ENCODE peak calls at places on chromosomes 3 and 15, in six cellular contexts. One of them, this sample, is unnamed. For H3K36me3, the result is how much of the 10 kb centered on the place peaks cover.

GRCh38 chr3:18425641-18426403 is 683 bp upstream of the SATB1 start:
- DNase-seq in neuronal stem cell: no peak
- DNase-seq in Peyer's patch: peak
- DNase-seq in upper lobe of left lung: peak
- DNase-seq in pancreas: peak
- DNase-seq in left ventricle myocardium inferior: peak
- DNase-seq in this sample: no peak

GRCh38 chr15:87326274-87326673 is 930.3 kb downstream of the NTRK3 start:
- DNase-seq in neuronal stem cell: no peak
- DNase-seq in Peyer's patch: no peak
- DNase-seq in upper lobe of left lung: no peak
- DNase-seq in pancreas: no peak
- DNase-seq in left ventricle myocardium inferior: no peak
- DNase-seq in this sample: no peak

GRCh38 chr15:48389701-48390143 is 58.5 kb downstream of the DUT start:
- DNase-seq in neuronal stem cell: no peak
- DNase-seq in Peyer's patch: no peak
- DNase-seq in upper lobe of left lung: no peak
- DNase-seq in pancreas: no peak
- DNase-seq in left ventricle myocardium inferior: no peak
- DNase-seq in this sample: no peak

GRCh38 chr3:32780735-32781210 is 37.0 kb upstream of the TRIM71 start:
- DNase-seq in neuronal stem cell: peak
- DNase-seq in Peyer's patch: peak
- DNase-seq in upper lobe of left lung: peak
- DNase-seq in pancreas: peak
- DNase-seq in left ventricle myocardium inferior: peak
- DNase-seq in this sample: peak

GRCh38 chr15:65595960-65596359 is 15.0 kb downstream of the INTS14 start:
- DNase-seq in neuronal stem cell: no peak
- DNase-seq in Peyer's patch: no peak
- DNase-seq in upper lobe of left lung: no peak
- DNase-seq in pancreas: no peak
- DNase-seq in left ventricle myocardium inferior: no peak
- DNase-seq in this sample: no peak

GRCh38 chr3:192079098-192079497 is 618.1 kb downstream of the PYDC2 start:
- DNase-seq in neuronal stem cell: peak
- DNase-seq in Peyer's patch: no peak
- DNase-seq in upper lobe of left lung: no peak
- DNase-seq in pancreas: no peak
- DNase-seq in left ventricle myocardium inferior: no peak
- DNase-seq in this sample: no peak

GRCh38 chr3:104359546-104359945 is 1007.2 kb upstream of the ALCAM start:
- DNase-seq in neuronal stem cell: no peak
- DNase-seq in Peyer's patch: no peak
- DNase-seq in upper lobe of left lung: no peak
- DNase-seq in pancreas: no peak
- DNase-seq in left ventricle myocardium inferior: no peak
- DNase-seq in this sample: peak

GRCh38 chr3:79392479-79392878 is 375.3 kb downstream of the ROBO1 start:
- DNase-seq in neuronal stem cell: no peak
- DNase-seq in Peyer's patch: no peak
- DNase-seq in upper lobe of left lung: no peak
- DNase-seq in pancreas: no peak
- DNase-seq in left ventricle myocardium inferior: no peak
- DNase-seq in this sample: no peak

GRCh38 chr3:57110797-57111196 is 50.3 kb downstream of the SPATA12 start:
- DNase-seq in neuronal stem cell: peak
- DNase-seq in Peyer's patch: no peak
- DNase-seq in upper lobe of left lung: peak
- DNase-seq in pancreas: no peak
- DNase-seq in left ventricle myocardium inferior: no peak
- DNase-seq in this sample: no peak

GRCh38 chr3:16810013-16810412 is 74.7 kb upstream of the PLCL2 start:
- DNase-seq in neuronal stem cell: no peak
- DNase-seq in Peyer's patch: no peak
- DNase-seq in upper lobe of left lung: no peak
- DNase-seq in pancreas: no peak
- DNase-seq in left ventricle myocardium inferior: no peak
- DNase-seq in this sample: no peak

GRCh38 chr15:56537881-56538280 is 72.9 kb upstream of the MNS1 start:
- DNase-seq in neuronal stem cell: no peak
- DNase-seq in Peyer's patch: peak
- DNase-seq in upper lobe of left lung: peak
- DNase-seq in pancreas: no peak
- DNase-seq in left ventricle myocardium inferior: no peak
- DNase-seq in this sample: peak

GRCh38 chr3:134373278-134373941 is 837 bp downstream of the AMOTL2 start:
- DNase-seq in neuronal stem cell: peak
- DNase-seq in Peyer's patch: peak
- DNase-seq in upper lobe of left lung: peak
- DNase-seq in pancreas: peak
- DNase-seq in left ventricle myocardium inferior: peak
- DNase-seq in this sample: peak

GRCh38 chr3:164806188-164806587 is 272.1 kb downstream of the SI start:
- DNase-seq in neuronal stem cell: no peak
- DNase-seq in Peyer's patch: no peak
- DNase-seq in upper lobe of left lung: no peak
- DNase-seq in pancreas: no peak
- DNase-seq in left ventricle myocardium inferior: no peak
- DNase-seq in this sample: no peak

GRCh38 chr15:64847448-64847847 is 5.7 kb downstream of the PLEKHO2 start:
- DNase-seq in neuronal stem cell: no peak
- DNase-seq in Peyer's patch: no peak
- DNase-seq in upper lobe of left lung: no peak
- DNase-seq in pancreas: no peak
- DNase-seq in left ventricle myocardium inferior: no peak
- DNase-seq in this sample: no peak

GRCh38 chr15:78434134-78434533 is 3.9 kb upstream of the IREB2 start:
- DNase-seq in neuronal stem cell: no peak
- DNase-seq in Peyer's patch: no peak
- DNase-seq in upper lobe of left lung: no peak
- DNase-seq in pancreas: no peak
- DNase-seq in left ventricle myocardium inferior: no peak
- DNase-seq in this sample: no peak

GRCh38 chr3:61299981-61300380 is 48.7 kb upstream of the FHIT start:
- DNase-seq in neuronal stem cell: no peak
- DNase-seq in Peyer's patch: no peak
- DNase-seq in upper lobe of left lung: no peak
- DNase-seq in pancreas: no peak
- DNase-seq in left ventricle myocardium inferior: no peak
- DNase-seq in this sample: no peak

GRCh38 chr3:190531406-190531805 is 17.5 kb downstream of the IL1RAP start:
- DNase-seq in neuronal stem cell: no peak
- DNase-seq in Peyer's patch: no peak
- DNase-seq in upper lobe of left lung: no peak
- DNase-seq in pancreas: no peak
- DNase-seq in left ventricle myocardium inferior: no peak
- DNase-seq in this sample: no peak

GRCh38 chr3:172938788-172939187 is 188.3 kb downstream of the ECT2 start:
- DNase-seq in neuronal stem cell: no peak
- DNase-seq in Peyer's patch: no peak
- DNase-seq in upper lobe of left lung: no peak
- DNase-seq in pancreas: no peak
- DNase-seq in left ventricle myocardium inferior: no peak
- DNase-seq in this sample: no peak

GRCh38 chr3:117903226-117903625 is 1131.4 kb downstream of the IGSF11 start:
- DNase-seq in neuronal stem cell: no peak
- DNase-seq in Peyer's patch: no peak
- DNase-seq in upper lobe of left lung: no peak
- DNase-seq in pancreas: no peak
- DNase-seq in left ventricle myocardium inferior: no peak
- DNase-seq in this sample: peak

GRCh38 chr3:55487376-55488241 is 503 bp upstream of the WNT5A start:
- DNase-seq in neuronal stem cell: peak
- DNase-seq in Peyer's patch: no peak
- DNase-seq in upper lobe of left lung: peak
- DNase-seq in pancreas: peak
- DNase-seq in left ventricle myocardium inferior: peak
- DNase-seq in this sample: peak

GRCh38 chr3:138476526-138476925 is 42.1 kb downstream of the ESYT3 start:
- DNase-seq in neuronal stem cell: no peak
- DNase-seq in Peyer's patch: no peak
- DNase-seq in upper lobe of left lung: no peak
- DNase-seq in pancreas: no peak
- DNase-seq in left ventricle myocardium inferior: no peak
- DNase-seq in this sample: no peak

GRCh38 chr3:134030801-134031619 is 1.3 kb upstream of the SLCO2A1 start:
- DNase-seq in neuronal stem cell: no peak
- DNase-seq in Peyer's patch: no peak
- DNase-seq in upper lobe of left lung: no peak
- DNase-seq in pancreas: no peak
- DNase-seq in left ventricle myocardium inferior: no peak
- DNase-seq in this sample: no peak

GRCh38 chr3:58824285-58824684 is 157.7 kb upstream of the FAM3D start:
- DNase-seq in neuronal stem cell: peak
- DNase-seq in Peyer's patch: no peak
- DNase-seq in upper lobe of left lung: no peak
- DNase-seq in pancreas: peak
- DNase-seq in left ventricle myocardium inferior: peak
- DNase-seq in this sample: peak

GRCh38 chr3:105553851-105554250 is 187.1 kb downstream of the ALCAM start:
- DNase-seq in neuronal stem cell: no peak
- DNase-seq in Peyer's patch: no peak
- DNase-seq in upper lobe of left lung: no peak
- DNase-seq in pancreas: no peak
- DNase-seq in left ventricle myocardium inferior: no peak
- DNase-seq in this sample: no peak

GRCh38 chr3:119880966-119881365 is 99.1 kb downstream of the NR1I2 start:
- DNase-seq in neuronal stem cell: no peak
- DNase-seq in Peyer's patch: no peak
- DNase-seq in upper lobe of left lung: no peak
- DNase-seq in pancreas: no peak
- DNase-seq in left ventricle myocardium inferior: no peak
- DNase-seq in this sample: no peak

DNA sequence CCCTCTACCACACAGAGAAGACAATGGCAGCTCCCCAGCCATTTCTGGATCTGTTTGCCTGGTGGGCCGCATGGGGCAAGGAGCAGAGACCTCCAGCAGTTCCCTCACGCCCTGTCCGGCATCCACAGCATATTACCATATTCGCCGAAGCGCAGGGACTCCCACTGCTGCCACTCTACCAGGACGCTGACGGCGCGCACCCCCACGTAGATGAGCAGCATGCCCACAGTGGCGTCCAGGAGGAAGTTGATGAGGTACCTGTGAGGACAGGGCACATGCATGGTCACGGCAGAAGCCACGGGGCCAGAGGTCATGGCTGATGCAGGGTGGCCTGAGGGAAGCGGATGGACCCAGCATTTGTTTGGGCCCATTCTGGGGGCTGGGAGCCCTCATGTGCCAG is 14.8 kb upstream of the MUSTN1 start:
- DNase-seq in neuronal stem cell: no peak
- DNase-seq in Peyer's patch: no peak
- DNase-seq in upper lobe of left lung: no peak
- DNase-seq in pancreas: no peak
- DNase-seq in left ventricle myocardium inferior: no peak
- DNase-seq in this sample: no peak
- H3K36me3 ChIP-seq in neuronal stem cell: under half
- H3K36me3 ChIP-seq in Peyer's patch: under half
- H3K36me3 ChIP-seq in upper lobe of left lung: under half
- H3K36me3 ChIP-seq in pancreas: under half
- H3K36me3 ChIP-seq in left ventricle myocardium inferior: half or more
- H3K36me3 ChIP-seq in this sample: under half

GRCh38 chr15:34362047-34362773 is 4.8 kb downstream of the LPCAT4 start:
- DNase-seq in neuronal stem cell: no peak
- DNase-seq in Peyer's patch: no peak
- DNase-seq in upper lobe of left lung: no peak
- DNase-seq in pancreas: no peak
- DNase-seq in left ventricle myocardium inferior: no peak
- DNase-seq in this sample: no peak
- H3K36me3 ChIP-seq in neuronal stem cell: half or more
- H3K36me3 ChIP-seq in Peyer's patch: under half
- H3K36me3 ChIP-seq in upper lobe of left lung: under half
- H3K36me3 ChIP-seq in pancreas: under half
- H3K36me3 ChIP-seq in left ventricle myocardium inferior: half or more
- H3K36me3 ChIP-seq in this sample: under half

DNA sequence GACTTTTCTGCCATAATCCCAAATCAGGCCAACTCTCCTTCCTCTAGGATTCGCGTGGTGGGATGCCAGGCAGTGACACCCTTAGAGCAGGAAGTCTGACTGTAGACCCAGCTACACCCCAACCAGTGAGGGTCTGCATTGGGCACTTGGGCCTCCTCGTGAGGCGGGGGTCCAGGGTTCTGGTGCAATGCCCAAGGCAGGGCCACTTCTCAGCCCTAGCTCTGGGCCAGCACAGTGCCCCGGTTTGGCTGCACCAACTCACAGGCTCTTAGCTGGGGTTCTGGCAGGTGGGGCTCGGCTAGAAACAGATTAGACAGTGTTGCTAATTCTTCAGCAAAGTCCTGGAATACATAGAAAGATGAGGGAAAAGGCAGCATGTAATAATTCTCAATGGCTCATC is 12.7 kb downstream of the CDAN1 start:
- DNase-seq in neuronal stem cell: no peak
- DNase-seq in Peyer's patch: no peak
- DNase-seq in upper lobe of left lung: peak
- DNase-seq in pancreas: no peak
- DNase-seq in left ventricle myocardium inferior: no peak
- DNase-seq in this sample: no peak
- H3K36me3 ChIP-seq in neuronal stem cell: half or more
- H3K36me3 ChIP-seq in Peyer's patch: under half
- H3K36me3 ChIP-seq in upper lobe of left lung: half or more
- H3K36me3 ChIP-seq in pancreas: under half
- H3K36me3 ChIP-seq in left ventricle myocardium inferior: half or more
- H3K36me3 ChIP-seq in this sample: under half

GRCh38 chr3:187720337-187720670 is 17.9 kb upstream of the RTP2 start:
- DNase-seq in neuronal stem cell: no peak
- DNase-seq in Peyer's patch: no peak
- DNase-seq in upper lobe of left lung: no peak
- DNase-seq in pancreas: no peak
- DNase-seq in left ventricle myocardium inferior: no peak
- DNase-seq in this sample: no peak

GRCh38 chr3:187718802-187719201 is 16.4 kb upstream of the RTP2 start:
- DNase-seq in neuronal stem cell: no peak
- DNase-seq in Peyer's patch: no peak
- DNase-seq in upper lobe of left lung: no peak
- DNase-seq in pancreas: no peak
- DNase-seq in left ventricle myocardium inferior: no peak
- DNase-seq in this sample: no peak

GRCh38 chr3:187719628-187720336 is 17.4 kb upstream of the RTP2 start:
- DNase-seq in neuronal stem cell: no peak
- DNase-seq in Peyer's patch: no peak
- DNase-seq in upper lobe of left lung: no peak
- DNase-seq in pancreas: peak
- DNase-seq in left ventricle myocardium inferior: no peak
- DNase-seq in this sample: no peak

GRCh38 chr3:187714404-187714979 is 12.1 kb upstream of the RTP2 start:
- DNase-seq in neuronal stem cell: peak
- DNase-seq in Peyer's patch: peak
- DNase-seq in upper lobe of left lung: no peak
- DNase-seq in pancreas: no peak
- DNase-seq in left ventricle myocardium inferior: peak
- DNase-seq in this sample: peak

DNA sequence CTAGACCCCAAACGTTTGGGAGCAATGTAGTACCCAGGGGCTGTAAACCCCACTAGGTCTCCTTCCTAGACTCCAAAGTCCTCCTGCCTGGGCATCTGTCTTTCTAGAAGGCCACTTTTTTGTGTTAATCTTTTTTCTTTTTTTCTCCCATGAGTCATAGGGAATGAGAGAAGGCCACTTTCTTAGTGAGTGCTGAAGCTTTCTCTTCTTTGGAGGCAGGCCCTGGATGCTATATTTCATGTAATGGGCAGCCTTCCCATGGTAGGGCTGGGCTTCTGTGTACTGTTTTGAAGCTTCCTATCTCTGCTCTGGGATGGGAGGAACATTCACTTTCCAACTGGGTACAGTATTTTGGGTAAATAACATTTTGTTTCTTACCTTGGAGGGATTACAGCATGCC is 15.2 kb upstream of the RTP2 start:
- DNase-seq in neuronal stem cell: no peak
- DNase-seq in Peyer's patch: no peak
- DNase-seq in upper lobe of left lung: no peak
- DNase-seq in pancreas: no peak
- DNase-seq in left ventricle myocardium inferior: no peak
- DNase-seq in this sample: no peak
- H3K36me3 ChIP-seq in neuronal stem cell: under half
- H3K36me3 ChIP-seq in Peyer's patch: under half
- H3K36me3 ChIP-seq in upper lobe of left lung: under half
- H3K36me3 ChIP-seq in pancreas: under half
- H3K36me3 ChIP-seq in left ventricle myocardium inferior: under half
- H3K36me3 ChIP-seq in this sample: under half